ENCODE peak calls at places on chromosomes 5 and 9, in four cellular contexts. E is GM12865, K is left ventricle myocardium inferior, X is brain microvascular endothelial cell. G is an unnamed sample.

GRCh38 chr5:174427304-174427703 is 297.1 kb upstream of the MSX2 start:
- DNase-seq in E (no peak), K (no peak), X (no peak), G (no peak)

GRCh38 chr5:25453500-25453899 is 808.7 kb upstream of the CDH10 start:
- DNase-seq in E (no peak), K (no peak), X (no peak), G (no peak)

GRCh38 chr5:17203329-17204132 is 13.9 kb upstream of the BASP1 start:
- DNase-seq in E (peak; percentile 51), K (no peak), X (peak; percentile 75), G (no peak)

GRCh38 chr5:71483355-71483754 is 27.9 kb downstream of the BDP1 start:
- DNase-seq in E (no peak), K (no peak), X (peak; percentile 11), G (peak; percentile 13)

GRCh38 chr9:133768859-133769510 is 30.8 kb upstream of the SARDH start:
- DNase-seq in E (no peak), K (no peak), X (no peak), G (no peak)

GRCh38 chr5:44935262-44935661 is 126.5 kb downstream of the MRPS30 start:
- DNase-seq in E (peak; percentile 56), K (no peak), X (no peak), G (no peak)

GRCh38 chr5:112417931-112418358 is 1.1 kb downstream of the EPB41L4A start:
- DNase-seq in E (peak; percentile 78), K (peak; percentile 71), X (peak; percentile 30), G (no peak)

GRCh38 chr5:64767959-64768357 is 533 bp downstream of the SREK1IP1 start:
- DNase-seq in E (peak; percentile 44), K (no peak), X (peak; percentile 6), G (no peak)

GRCh38 chr5:69331528-69332445 is 814 bp downstream of the CCDC125 start:
- DNase-seq in E (peak; percentile 24), K (no peak), X (no peak), G (no peak)

GRCh38 chr9:88033303-88033702 is 59.0 kb upstream of the CDK20 start:
- DNase-seq in E (no peak), K (no peak), X (no peak), G (no peak)

GRCh38 chr9:123324767-123325183 is 31.2 kb upstream of the CRB2 start:
- DNase-seq in E (no peak), K (no peak), X (no peak), G (no peak)

GRCh38 chr9:88777498-88778312 is 213.6 kb upstream of the S1PR3 start:
- DNase-seq in E (peak; percentile 19), K (peak; percentile 64), X (peak; percentile 90), G (no peak)

GRCh38 chr9:135212961-135213360 is 125.5 kb downstream of the OLFM1 start:
- DNase-seq in E (no peak), K (no peak), X (no peak), G (no peak)

GRCh38 chr9:118829334-118829733 is 539.9 kb downstream of the BRINP1 start:
- DNase-seq in E (no peak), K (no peak), X (no peak), G (no peak)

GRCh38 chr9:131803758-131804411 is 64.0 kb upstream of the RAPGEF1 start:
- DNase-seq in E (no peak), K (no peak), X (no peak), G (no peak)

GRCh38 chr5:172429201-172429940 is 25.0 kb downstream of the SH3PXD2B start:
- DNase-seq in E (no peak), K (no peak), X (peak; percentile 19), G (peak; percentile 91)

GRCh38 chr9:69622664-69623063 is 49.5 kb downstream of the APBA1 start:
- DNase-seq in E (no peak), K (no peak), X (peak; percentile 35), G (peak; percentile 71)

GRCh38 chr5:65066385-65066784 is 297.7 kb downstream of the CWC27 start:
- DNase-seq in E (peak; percentile 84), K (no peak), X (no peak), G (no peak)

GRCh38 chr9:88938181-88938580 is 53.1 kb upstream of the S1PR3 start:
- DNase-seq in E (no peak), K (no peak), X (no peak), G (no peak)

GRCh38 chr9:5832543-5833529 is at the start of gene ERMP1:
- DNase-seq in E (peak; percentile 92), K (peak; percentile 92), X (peak; percentile 71), G (peak; percentile 28)

GRCh38 chr5:109825450-109825849 is 135.7 kb downstream of the MAN2A1 start:
- DNase-seq in E (no peak), K (no peak), X (peak; percentile 12), G (no peak)

GRCh38 chr5:134845335-134845851 is 375 bp upstream of the C5orf24 start:
- DNase-seq in E (no peak), K (no peak), X (peak; percentile 18), G (no peak)

GRCh38 chr5:75831561-75831960 is 114.3 kb upstream of the POC5 start:
- DNase-seq in E (no peak), K (no peak), X (no peak), G (no peak)

GRCh38 chr9:131747352-131747751 is 7.5 kb upstream of the RAPGEF1 start:
- DNase-seq in E (peak; percentile 77), K (no peak), X (peak; percentile 42), G (peak; percentile 47)

GRCh38 chr5:63963080-63963735 is 963 bp upstream of the HTR1A start:
- DNase-seq in E (peak; percentile 75), K (no peak), X (peak; percentile 69), G (peak; percentile 5)

GRCh38 chr5:37054391-37054790 is 177.8 kb downstream of the NIPBL start:
- DNase-seq in E (no peak), K (no peak), X (no peak), G (no peak)

GRCh38 chr5:84378420-84378819 is 6.3 kb downstream of the EDIL3 start:
- DNase-seq in E (no peak), K (no peak), X (peak; percentile 66), G (peak; percentile 33)

GRCh38 chr9:131860430-131860829 is 120.6 kb upstream of the RAPGEF1 start:
- DNase-seq in E (no peak), K (no peak), X (no peak), G (no peak)

GRCh38 chr9:27117489-27118135 is 8.6 kb downstream of the TEK start:
- DNase-seq in E (no peak), K (peak; percentile 81), X (peak; percentile 34), G (no peak)

GRCh38 chr9:93827545-93828330 is 127.4 kb downstream of the BARX1 start:
- DNase-seq in E (peak; percentile 38), K (no peak), X (peak; percentile 37), G (peak; percentile 2)

GRCh38 chr9:114431003-114431402 is 43.2 kb upstream of the AKNA start:
- DNase-seq in E (no peak), K (no peak), X (no peak), G (no peak)

GRCh38 chr9:127224883-127225739 is 39.5 kb upstream of the GARNL3 start:
- DNase-seq in E (peak; percentile 96), K (peak; percentile 99), X (peak; percentile 89), G (no peak)

GRCh38 chr9:110444911-110445310 is 107.2 kb upstream of the TXNDC8 start:
- DNase-seq in E (no peak), K (no peak), X (peak; percentile 43), G (peak; percentile 84)

GRCh38 chr5:163696270-163696887 is 191.0 kb downstream of the MAT2B start:
- DNase-seq in E (peak; percentile 67), K (no peak), X (peak; percentile 25), G (peak; percentile 51)

GRCh38 chr5:110019780-110020179 is 330.1 kb downstream of the MAN2A1 start:
- DNase-seq in E (no peak), K (no peak), X (no peak), G (no peak)

GRCh38 chr5:140043508-140043872 is 391 bp upstream of the NRG2 start:
- DNase-seq in E (peak; percentile 67), K (peak; percentile 20), X (no peak), G (no peak)

GRCh38 chr9:137034039-137034708 is 2.3 kb upstream of the FUT7 start:
- DNase-seq in E (no peak), K (no peak), X (no peak), G (no peak)

GRCh38 chr9:72333758-72334157 is 31.2 kb downstream of the ZFAND5 start:
- DNase-seq in E (no peak), K (no peak), X (no peak), G (no peak)
- TF ChIP-seq CTCF in E (peak; percentile 20), K (no peak), X (peak; percentile 44), G (no peak)

GRCh38 chr5:21594566-21594965 is 1258.6 kb downstream of the CDH12 start:
- DNase-seq in E (no peak), K (no peak), X (no peak), G (no peak)

GRCh38 chr5:21593261-21593660 is 1259.9 kb downstream of the CDH12 start:
- DNase-seq in E (no peak), K (no peak), X (no peak), G (no peak)
- TF ChIP-seq CTCF in E (no peak), K (no peak), X (no peak), G (no peak)

GRCh38 chr5:141762790-141763368 is 80.8 kb upstream of the ARAP3 start:
- DNase-seq in E (peak; percentile 47), K (no peak), X (no peak), G (no peak)
- TF ChIP-seq CTCF in E (no peak), K (peak; percentile 44), X (no peak), G (no peak)

GRCh38 chr9:21585756-21586752 is 103.9 kb upstream of the IFNE start:
- DNase-seq in E (no peak), K (no peak), X (no peak), G (no peak)
- TF ChIP-seq CTCF in E (no peak), K (no peak), X (peak; percentile 50), G (peak; percentile 44)

GRCh38 chr9:1722404-1722803 is 292.7 kb upstream of the SMARCA2 start:
- DNase-seq in E (peak; percentile 41), K (no peak), X (no peak), G (no peak)

GRCh38 chr9:1723616-1724015 is 291.5 kb upstream of the SMARCA2 start:
- DNase-seq in E (no peak), K (no peak), X (no peak), G (no peak)

GRCh38 chr9:1712861-1713260 is 302.3 kb upstream of the SMARCA2 start:
- DNase-seq in E (no peak), K (no peak), X (no peak), G (no peak)

GRCh38 chr9:1721219-1721618 is 293.9 kb upstream of the SMARCA2 start:
- DNase-seq in E (no peak), K (no peak), X (no peak), G (no peak)

DNA sequence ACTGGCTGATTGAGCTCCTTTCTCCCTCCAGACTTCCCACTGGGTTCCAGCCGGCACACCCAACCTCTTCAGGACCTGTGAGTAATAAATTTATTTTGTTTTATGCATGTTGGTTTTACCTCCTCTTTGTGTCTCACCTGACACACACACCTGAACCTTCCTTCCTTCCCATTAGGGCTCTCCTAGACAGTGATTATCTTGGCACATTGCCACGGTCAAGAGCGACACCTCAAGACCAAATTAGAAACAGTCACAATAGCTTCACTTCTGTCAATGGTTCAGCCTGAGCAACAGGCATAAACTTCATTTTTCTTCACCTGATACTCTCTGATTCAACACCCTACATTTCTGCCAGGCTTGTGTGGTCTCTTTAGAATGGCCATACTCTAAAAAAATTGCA is 296.3 kb upstream of the SMARCA2 start:
- DNase-seq in E (peak; percentile 15), K (no peak), X (no peak), G (no peak)
- TF ChIP-seq CTCF in E (no peak), K (no peak), X (no peak), G (no peak)

GRCh38 chr5:321233-321725 is at the start of gene AHRR:
- DNase-seq in E (peak; percentile 81), K (peak; percentile 71), X (peak; percentile 40), G (no peak)
- TF ChIP-seq CTCF in E (peak; percentile 62), K (peak; percentile 64), X (peak; percentile 49), G (peak; percentile 34)